ENCODE peak calls at places on chromosome 1, in ten cellular contexts. D is AG09319, V is fibroblast of lung, K is fibroblast of villous mesenchyme, C is foreskin fibroblast, N is omental fat pad, T is dorsolateral prefrontal cortex, Z is ascending aorta, P is astrocyte, I is heart right ventricle. O is an unnamed sample.
A peak's percentile ranks its signal among the peaks of the same experiment; 100 is the strongest.

GRCh38 chr1:113390871-113391642 is 742 bp downstream of the MAGI3 start:
- DNase-seq in C (no peak), V (no peak), D (no peak), T (peak; percentile 57), I (peak; percentile 58), N (no peak), Z (peak; percentile 69), K (no peak), P (no peak), O (peak; percentile 39)

GRCh38 chr1:167562697-167563096 is 9.1 kb upstream of the CREG1 start:
- DNase-seq in V (peak; percentile 18), T (no peak), P (no peak), I (no peak), D (no peak), C (peak; percentile 4), Z (no peak), K (peak; percentile 14), N (no peak), O (no peak)

GRCh38 chr1:227730630-227731151 is 4.4 kb downstream of the JMJD4 start:
- DNase-seq in N (no peak), K (no peak), T (no peak), C (no peak), P (no peak), V (no peak), Z (no peak), I (no peak), D (no peak), O (no peak)

GRCh38 chr1:150563340-150564038 is 14.3 kb downstream of the ADAMTSL4 start:
- DNase-seq in Z (no peak), P (no peak), I (no peak), K (peak; percentile 44), C (no peak), N (no peak), T (no peak), D (no peak), V (no peak), O (no peak)

GRCh38 chr1:221098462-221099406 is 219.5 kb downstream of the HLX start:
- DNase-seq in Z (no peak), T (no peak), V (peak; percentile 21), C (no peak), P (no peak), K (no peak), N (no peak), I (no peak), D (no peak), O (no peak)

GRCh38 chr1:29801561-29801973 is 565.2 kb downstream of the PTPRU start:
- DNase-seq in Z (no peak), C (no peak), D (no peak), N (no peak), I (no peak), T (no peak), K (no peak), V (no peak), P (no peak), O (no peak)

GRCh38 chr1:6488602-6489382 is 2.7 kb downstream of the PLEKHG5 start:
- DNase-seq in K (no peak), T (no peak), N (no peak), D (no peak), Z (no peak), I (no peak), C (no peak), P (no peak), V (no peak), O (no peak)

GRCh38 chr1:79726321-79726720 is 719.8 kb upstream of the ADGRL4 start:
- DNase-seq in N (no peak), T (no peak), K (no peak), Z (no peak), D (no peak), P (peak; percentile 31), V (peak; percentile 52), I (no peak), C (no peak), O (no peak)

GRCh38 chr1:42214447-42214871 is 49.9 kb upstream of the GUCA2A start:
- DNase-seq in K (peak; percentile 82), V (peak; percentile 79), Z (no peak), N (no peak), T (no peak), D (peak; percentile 11), I (no peak), C (peak; percentile 71), P (peak; percentile 75), O (no peak)

GRCh38 chr1:116508984-116509980 is 61.5 kb downstream of the CD58 start:
- DNase-seq in Z (no peak), K (peak; percentile 55), C (peak; percentile 86), D (peak; percentile 47), P (peak; percentile 89), T (no peak), I (no peak), N (no peak), V (peak; percentile 93), O (no peak)

GRCh38 chr1:150619576-150620509 is 9.6 kb downstream of the ENSA start:
- DNase-seq in I (no peak), C (peak; percentile 86), P (peak; percentile 67), K (peak; percentile 91), D (peak; percentile 36), V (peak; percentile 79), T (no peak), N (no peak), Z (no peak), O (no peak)

GRCh38 chr1:155305881-155306391 is 2.7 kb upstream of the FDPS start:
- DNase-seq in T (no peak), N (no peak), I (no peak), V (peak; percentile 65), D (no peak), C (no peak), K (peak; percentile 40), Z (no peak), P (peak; percentile 51), O (no peak)

GRCh38 chr1:36420836-36421317 is 23.2 kb upstream of the LSM10 start:
- DNase-seq in V (peak; percentile 73), C (peak; percentile 69), N (peak; percentile 85), Z (peak; percentile 94), K (peak; percentile 84), D (peak; percentile 64), P (peak; percentile 60), I (peak; percentile 91), T (peak; percentile 92), O (peak; percentile 80)

GRCh38 chr1:78619803-78620579 is at the start of gene IFI44L:
- DNase-seq in P (peak; percentile 61), V (peak; percentile 62), T (no peak), Z (peak; percentile 67), N (no peak), D (peak; percentile 35), C (peak; percentile 69), K (peak; percentile 60), I (peak; percentile 18), O (no peak)

GRCh38 chr1:24266398-24266941 is 52.7 kb upstream of the GRHL3 start:
- DNase-seq in C (peak; percentile 54), T (no peak), N (no peak), K (peak; percentile 87), D (no peak), P (peak; percentile 96), Z (no peak), I (no peak), V (peak; percentile 97), O (no peak)

GRCh38 chr1:31647106-31647505 is 2.4 kb upstream of the PEF1 start:
- DNase-seq in Z (peak; percentile 87), D (no peak), T (no peak), I (no peak), C (no peak), P (peak; percentile 79), N (no peak), V (peak; percentile 86), K (no peak), O (no peak)

DNA sequence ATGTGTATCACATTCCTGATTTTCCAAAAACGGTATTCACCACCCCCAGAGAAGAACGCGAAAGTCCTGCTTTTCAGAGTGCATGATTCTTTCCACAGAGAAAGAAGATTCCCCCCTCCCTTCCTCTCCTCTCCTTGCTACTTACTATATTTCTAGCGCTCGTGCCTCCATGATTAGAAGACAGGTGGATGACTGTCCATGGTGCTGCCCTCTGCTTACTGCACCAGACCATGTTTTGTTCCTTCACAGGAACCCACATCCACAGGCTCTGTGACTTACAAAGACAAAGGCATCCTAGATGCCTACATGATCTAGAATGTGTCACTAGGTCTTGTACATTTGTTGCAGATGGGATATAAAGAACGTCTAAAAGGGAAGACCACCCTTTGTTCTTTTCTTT is 49.1 kb upstream of the ZNF648 start:
- DNase-seq in C (no peak), K (no peak), T (no peak), N (no peak), V (no peak), I (no peak), D (no peak), P (no peak), Z (no peak), O (no peak)
- TF ChIP-seq CTCF in C (no peak), K (no peak), T (no peak), N (no peak), V (no peak), I (no peak), D (no peak), P (no peak), Z (no peak), O (no peak)

DNA sequence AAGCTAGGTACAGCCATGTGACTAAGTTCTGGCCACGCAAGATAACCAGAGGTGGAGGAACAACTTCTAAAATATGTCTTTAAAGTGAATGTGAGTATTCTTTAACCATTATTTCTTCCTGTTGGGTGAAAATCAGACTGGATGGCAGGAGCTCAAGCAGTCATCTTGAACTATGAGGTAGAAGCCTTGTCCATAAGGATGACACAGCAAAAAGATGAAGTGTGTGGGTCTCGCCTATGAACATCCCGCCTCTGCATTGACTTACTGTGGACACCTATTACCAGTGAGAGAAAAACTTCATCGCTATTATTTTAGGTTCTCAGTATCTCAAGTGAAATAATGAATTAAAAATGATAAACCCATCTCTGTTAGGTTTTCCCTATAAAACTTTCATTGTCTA is 365.3 kb downstream of the USH2A start:
- DNase-seq in K (no peak), Z (no peak), I (no peak), V (no peak), N (no peak), C (no peak), D (no peak), P (no peak), T (no peak), O (no peak)
- TF ChIP-seq CTCF in K (no peak), Z (no peak), I (no peak), V (no peak), N (no peak), C (no peak), D (no peak), P (no peak), T (no peak), O (no peak)

GRCh38 chr1:19872190-19872589 is 10.0 kb upstream of the OTUD3 start:
- DNase-seq in P (no peak), T (no peak), V (no peak), N (no peak), Z (no peak), I (no peak), K (no peak), C (no peak), D (no peak), O (no peak)
- TF ChIP-seq CTCF in P (no peak), T (no peak), V (no peak), N (no peak), Z (peak; percentile 9), I (no peak), K (peak; percentile 38), C (peak; percentile 4), D (peak; percentile 16), O (no peak)

DNA sequence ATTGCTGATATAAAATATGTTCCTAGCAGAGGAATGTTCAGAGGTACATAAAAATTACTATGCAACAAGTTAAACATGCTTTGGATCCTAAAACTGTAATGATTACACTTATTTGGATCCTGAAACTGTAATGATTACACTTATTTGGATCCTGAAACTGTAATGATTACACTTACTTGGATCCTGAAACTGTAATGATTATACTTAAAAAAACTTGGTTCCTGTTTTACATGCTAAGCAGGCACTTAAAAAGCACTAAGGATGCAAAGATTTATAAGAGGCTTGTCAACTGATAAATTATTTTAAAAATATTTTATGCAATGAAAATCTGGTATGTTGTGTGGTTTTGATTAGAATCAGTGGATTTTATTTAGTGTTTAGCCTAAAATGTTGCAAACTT is 47.7 kb downstream of the ZNHIT6 start:
- DNase-seq in D (no peak), I (no peak), K (no peak), Z (no peak), V (no peak), C (no peak), P (no peak), N (no peak), T (no peak), O (no peak)
- TF ChIP-seq CTCF in D (no peak), I (no peak), K (no peak), Z (no peak), V (no peak), C (no peak), P (no peak), N (no peak), T (no peak), O (no peak)

O was measured in GM20000.